ENCODE peak calls at places on chromosomes 16 and 17, in seven cellular contexts. W, V, L, D, A, F and E are unnamed samples.

GRCh38 chr17:9484789-9485188 is 90.8 kb downstream of the STX8 start:
- DNase-seq in L (no peak), W (no peak), A (no peak), V (peak; percentile 49), F (no peak), D (peak; percentile 45), E (no peak)

GRCh38 chr17:48406936-48407567 is 23.0 kb downstream of the SKAP1 start:
- DNase-seq in W (no peak), D (no peak), F (no peak), V (peak; percentile 10), L (no peak), A (no peak), E (peak; percentile 39)

GRCh38 chr17:44383363-44383762 is 6.1 kb downstream of the ITGA2B start:
- DNase-seq in V (no peak), W (no peak), D (no peak), A (no peak), L (no peak), F (no peak), E (no peak)

GRCh38 chr17:17042851-17043667 is 802 bp downstream of the MPRIP start:
- DNase-seq in F (peak; percentile 45), W (peak; percentile 44), L (peak; percentile 58), D (peak; percentile 66), V (peak; percentile 75), A (no peak), E (no peak)

GRCh38 chr17:28518132-28518531 is 12.0 kb downstream of the FOXN1 start:
- DNase-seq in L (no peak), A (no peak), V (no peak), W (no peak), F (no peak), D (no peak), E (no peak)

GRCh38 chr17:44556114-44556853 is 1.0 kb upstream of the FZD2 start:
- DNase-seq in A (peak; percentile 54), L (peak; percentile 68), V (peak; percentile 69), D (peak; percentile 63), F (peak; percentile 98), W (peak; percentile 59), E (no peak)

GRCh38 chr16:720507-720989 is 398 bp upstream of the ANTKMT start:
- DNase-seq in F (peak; percentile 81), V (peak; percentile 63), W (peak; percentile 85), L (peak; percentile 50), A (peak; percentile 50), D (peak; percentile 70), E (no peak)

GRCh38 chr17:39632153-39632941 is 4.6 kb upstream of the STARD3 start:
- DNase-seq in D (no peak), W (no peak), V (no peak), L (peak; percentile 22), F (no peak), A (no peak), E (no peak)

GRCh38 chr16:50121721-50122445 is 31.2 kb upstream of the TENT4B start:
- DNase-seq in D (no peak), L (no peak), V (no peak), W (peak; percentile 87), A (no peak), F (peak; percentile 26), E (no peak)

GRCh38 chr17:34614698-34615097 is 35.3 kb downstream of the TMEM132E start:
- DNase-seq in L (no peak), V (no peak), F (no peak), D (no peak), W (no peak), A (no peak), E (no peak)

GRCh38 chr17:5499790-5500189 is 13.4 kb downstream of the MIS12 start:
- DNase-seq in A (no peak), W (no peak), L (no peak), F (peak; percentile 75), D (no peak), V (no peak), E (no peak)

GRCh38 chr16:89357055-89357454 is 133.3 kb downstream of the ANKRD11 start:
- DNase-seq in W (no peak), V (no peak), L (peak; percentile 17), F (no peak), A (no peak), D (no peak), E (no peak)

GRCh38 chr17:72492494-72492893 is 371.7 kb downstream of the SOX9 start:
- DNase-seq in D (no peak), L (no peak), F (no peak), V (no peak), W (no peak), A (no peak), E (no peak)

GRCh38 chr16:56688762-56689161 is 6.5 kb downstream of the MT1X start:
- DNase-seq in A (no peak), D (no peak), V (peak; percentile 16), W (no peak), L (no peak), F (no peak), E (no peak)

GRCh38 chr17:76534831-76535732 is 2.4 kb downstream of the CYGB start:
- DNase-seq in D (no peak), A (no peak), W (no peak), V (no peak), L (no peak), F (no peak), E (no peak)

GRCh38 chr17:9529033-9529748 is 46.4 kb downstream of the STX8 start:
- DNase-seq in F (peak; percentile 33), W (peak; percentile 43), D (peak; percentile 56), A (no peak), L (peak; percentile 27), V (peak; percentile 57), E (no peak)

GRCh38 chr17:82400206-82400605 is 17.9 kb upstream of the HEXD start:
- DNase-seq in W (no peak), V (no peak), A (no peak), F (no peak), D (peak; percentile 5), L (no peak), E (no peak)

GRCh38 chr17:65533056-65533745 is 28.2 kb downstream of the AXIN2 start:
- DNase-seq in W (no peak), L (no peak), A (no peak), V (no peak), D (no peak), F (no peak), E (no peak)

GRCh38 chr17:38605852-38606645 is at the start of gene SRCIN1:
- DNase-seq in A (peak; percentile 91), F (peak; percentile 86), D (peak; percentile 2), L (peak; percentile 57), V (no peak), W (peak; percentile 80), E (no peak)

DNA sequence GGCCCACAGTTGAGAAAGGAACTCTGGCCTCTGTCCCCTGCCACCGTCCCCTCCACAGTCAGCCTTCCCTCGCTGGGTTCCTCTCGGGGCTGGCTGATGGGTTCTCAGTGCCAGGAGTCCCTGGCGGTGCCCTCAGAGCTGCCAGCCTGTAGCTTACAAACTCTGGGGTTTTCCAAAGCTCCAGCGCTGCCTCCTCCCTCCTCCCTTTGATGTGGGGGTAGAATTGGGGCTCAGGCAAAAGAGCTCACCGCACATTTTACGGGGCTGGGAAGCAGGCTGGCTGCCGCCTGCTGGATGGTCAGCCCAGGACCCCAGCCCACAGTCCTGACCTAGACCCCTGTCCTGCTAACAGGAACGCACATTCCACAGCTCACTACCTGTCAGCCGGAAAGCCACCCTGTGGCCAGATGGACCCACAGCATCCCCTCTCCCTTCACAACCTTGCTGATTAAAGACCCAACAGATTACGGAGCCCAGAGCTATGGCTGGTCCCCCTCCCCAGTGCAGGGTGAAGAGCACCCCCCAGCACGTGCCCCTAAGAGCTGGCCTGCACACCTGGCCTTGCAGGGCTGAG is 6.0 kb downstream of the VASN start:
- DNase-seq in D (no peak), W (no peak), F (peak; percentile 40), A (no peak), V (no peak), L (no peak), E (no peak)
- TF ChIP-seq CTCF in D (no peak), W (no peak), F (peak; percentile 36), A (peak; percentile 29), V (peak; percentile 16), L (no peak), E (peak; percentile 19)

DNA sequence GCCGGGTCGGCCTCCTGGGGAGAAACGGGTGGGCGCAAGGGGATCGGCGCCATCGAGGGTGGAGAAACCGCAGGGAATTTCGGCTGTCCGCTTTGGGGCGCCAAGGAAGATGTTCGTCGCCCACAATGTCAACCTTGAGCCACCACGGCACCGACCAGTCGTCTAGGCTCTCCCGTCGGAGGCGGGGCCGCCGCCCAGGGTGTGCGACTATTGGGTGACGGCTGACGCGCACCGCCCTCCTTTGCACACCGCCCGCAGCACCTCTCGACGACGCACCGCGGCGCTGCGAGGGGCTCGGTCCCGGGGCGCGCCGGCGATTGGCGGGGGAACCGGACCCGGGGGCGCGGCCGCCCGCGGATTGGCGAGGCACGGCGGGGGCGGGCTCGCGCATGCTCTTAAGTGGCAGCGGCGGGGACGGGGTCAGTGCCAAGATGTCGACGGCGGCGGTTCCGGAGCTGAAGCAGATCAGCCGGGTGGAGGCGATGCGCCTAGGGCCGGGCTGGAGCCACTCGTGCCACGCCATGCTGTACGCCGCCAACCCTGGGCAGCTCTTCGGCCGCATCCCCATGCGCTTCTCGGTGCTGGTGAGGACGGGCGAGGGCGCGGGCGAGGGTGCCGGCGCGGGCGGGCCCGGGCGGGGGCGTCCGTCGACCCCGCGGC is at the start of gene NUDT16L1:
- DNase-seq in L (peak; percentile 92), F (peak; percentile 99), D (peak; percentile 89), A (peak; percentile 99), W (peak; percentile 98), V (peak; percentile 91), E (peak; percentile 81)
- TF ChIP-seq CTCF in L (no peak), F (peak; percentile 41), D (peak; percentile 45), A (no peak), W (peak; percentile 8), V (no peak), E (no peak)

GRCh38 chr17:79702071-79702470 is 28.7 kb upstream of the ENPP7 start:
- DNase-seq in A (no peak), W (no peak), V (no peak), L (no peak), D (no peak), F (peak; percentile 64), E (no peak)
- TF ChIP-seq CTCF in A (no peak), W (no peak), V (no peak), L (peak; percentile 35), D (no peak), F (peak; percentile 46), E (no peak)

GRCh38 chr16:70644763-70645597 is 1.4 kb upstream of the IL34 start:
- DNase-seq in L (no peak), D (no peak), A (peak; percentile 25), V (no peak), W (no peak), F (no peak), E (no peak)
- TF ChIP-seq CTCF in L (no peak), D (no peak), A (no peak), V (no peak), W (no peak), F (no peak), E (no peak)

DNA sequence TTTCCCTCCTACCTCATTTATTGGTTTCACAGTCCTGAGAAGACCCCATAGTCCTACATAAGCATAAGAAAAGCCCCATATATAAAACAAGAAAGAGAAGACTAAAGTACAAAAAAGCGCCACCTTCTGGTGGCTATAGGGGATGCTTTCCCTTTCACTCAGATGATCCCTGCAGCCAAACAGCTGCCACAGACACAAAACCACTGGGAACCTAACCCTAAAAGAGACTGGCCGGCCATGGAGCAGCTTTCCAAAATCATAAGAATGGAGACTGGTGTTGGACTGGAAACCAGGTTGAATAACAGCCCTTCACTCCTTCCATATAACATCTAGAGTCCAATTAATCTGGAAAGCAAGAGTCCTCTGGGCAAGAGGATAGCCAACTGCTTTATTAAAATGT is 11.4 kb downstream of the DYNC1LI2 start:
- DNase-seq in W (peak; percentile 45), A (no peak), V (peak; percentile 65), D (peak; percentile 32), L (peak; percentile 42), F (peak; percentile 75), E (no peak)
- TF ChIP-seq CTCF in W (peak; percentile 59), A (peak; percentile 69), V (peak; percentile 72), D (peak; percentile 58), L (peak; percentile 74), F (peak; percentile 82), E (no peak)

GRCh38 chr17:78032166-78032565 is 73.7 kb downstream of the TNRC6C start:
- DNase-seq in W (no peak), V (peak; percentile 61), F (no peak), A (no peak), L (peak; percentile 30), D (peak; percentile 76), E (no peak)
- TF ChIP-seq CTCF in W (no peak), V (no peak), F (no peak), A (no peak), L (no peak), D (no peak), E (no peak)